ENCODE peak calls at places on chromosome 9, in six cellular contexts. One of them, this sample, is unnamed.
A peak's percentile ranks its signal among the peaks of the same experiment; 100 is the strongest.

GRCh38 chr9:13139641-13140171 is 139.8 kb downstream of the MPDZ start:
- DNase-seq in adrenal gland: no peak
- DNase-seq in astrocyte of the spinal cord: peak; percentile 91
- DNase-seq in choroid plexus epithelial cell: peak; percentile 95
- DNase-seq in left ventricle myocardium inferior: no peak
- DNase-seq in tibial artery: no peak
- DNase-seq in this sample: peak; percentile 79

GRCh38 chr9:2615532-2615931 is 6.1 kb upstream of the VLDLR start:
- DNase-seq in adrenal gland: no peak
- DNase-seq in astrocyte of the spinal cord: no peak
- DNase-seq in choroid plexus epithelial cell: no peak
- DNase-seq in left ventricle myocardium inferior: no peak
- DNase-seq in tibial artery: no peak
- DNase-seq in this sample: no peak

GRCh38 chr9:37002036-37002412 is 32.0 kb downstream of the PAX5 start:
- DNase-seq in adrenal gland: no peak
- DNase-seq in astrocyte of the spinal cord: no peak
- DNase-seq in choroid plexus epithelial cell: no peak
- DNase-seq in left ventricle myocardium inferior: no peak
- DNase-seq in tibial artery: no peak
- DNase-seq in this sample: no peak

GRCh38 chr9:133114451-133114885 is 6.6 kb downstream of the RALGDS start:
- DNase-seq in adrenal gland: peak; percentile 71
- DNase-seq in astrocyte of the spinal cord: no peak
- DNase-seq in choroid plexus epithelial cell: no peak
- DNase-seq in left ventricle myocardium inferior: peak; percentile 63
- DNase-seq in tibial artery: peak; percentile 73
- DNase-seq in this sample: no peak

GRCh38 chr9:133113163-133113927 is 7.7 kb downstream of the RALGDS start:
- DNase-seq in adrenal gland: peak; percentile 63
- DNase-seq in astrocyte of the spinal cord: peak; percentile 74
- DNase-seq in choroid plexus epithelial cell: peak; percentile 57
- DNase-seq in left ventricle myocardium inferior: peak; percentile 64
- DNase-seq in tibial artery: peak; percentile 76
- DNase-seq in this sample: peak; percentile 65

GRCh38 chr9:121640076-121640475 is 11.4 kb upstream of the DAB2IP start:
- DNase-seq in adrenal gland: peak; percentile 67
- DNase-seq in astrocyte of the spinal cord: no peak
- DNase-seq in choroid plexus epithelial cell: peak; percentile 27
- DNase-seq in left ventricle myocardium inferior: peak; percentile 65
- DNase-seq in tibial artery: no peak
- DNase-seq in this sample: peak; percentile 23

GRCh38 chr9:132733133-132733815 is 63.0 kb downstream of the GTF3C4 start:
- DNase-seq in adrenal gland: no peak
- DNase-seq in astrocyte of the spinal cord: no peak
- DNase-seq in choroid plexus epithelial cell: no peak
- DNase-seq in left ventricle myocardium inferior: no peak
- DNase-seq in tibial artery: no peak
- DNase-seq in this sample: no peak

GRCh38 chr9:24090566-24090965 is 264.5 kb upstream of the ELAVL2 start:
- DNase-seq in adrenal gland: no peak
- DNase-seq in astrocyte of the spinal cord: no peak
- DNase-seq in choroid plexus epithelial cell: no peak
- DNase-seq in left ventricle myocardium inferior: no peak
- DNase-seq in tibial artery: no peak
- DNase-seq in this sample: no peak

GRCh38 chr9:132168347-132168746 is 6.5 kb downstream of the NTNG2 start:
- DNase-seq in adrenal gland: no peak
- DNase-seq in astrocyte of the spinal cord: no peak
- DNase-seq in choroid plexus epithelial cell: peak; percentile 15
- DNase-seq in left ventricle myocardium inferior: no peak
- DNase-seq in tibial artery: no peak
- DNase-seq in this sample: peak; percentile 35

GRCh38 chr9:18185196-18185595 is 288.8 kb upstream of the ADAMTSL1 start:
- DNase-seq in adrenal gland: no peak
- DNase-seq in astrocyte of the spinal cord: no peak
- DNase-seq in choroid plexus epithelial cell: no peak
- DNase-seq in left ventricle myocardium inferior: no peak
- DNase-seq in tibial artery: no peak
- DNase-seq in this sample: no peak

GRCh38 chr9:69877852-69878507 is 57.4 kb downstream of the CFAP95 start:
- DNase-seq in adrenal gland: no peak
- DNase-seq in astrocyte of the spinal cord: peak; percentile 58
- DNase-seq in choroid plexus epithelial cell: peak; percentile 65
- DNase-seq in left ventricle myocardium inferior: no peak
- DNase-seq in tibial artery: no peak
- DNase-seq in this sample: peak; percentile 60

GRCh38 chr9:80507611-80508010 is 935.8 kb downstream of the TLE4 start:
- DNase-seq in adrenal gland: no peak
- DNase-seq in astrocyte of the spinal cord: no peak
- DNase-seq in choroid plexus epithelial cell: no peak
- DNase-seq in left ventricle myocardium inferior: no peak
- DNase-seq in tibial artery: no peak
- DNase-seq in this sample: no peak

GRCh38 chr9:37632479-37632878 is 18.3 kb upstream of the FRMPD1 start:
- DNase-seq in adrenal gland: no peak
- DNase-seq in astrocyte of the spinal cord: no peak
- DNase-seq in choroid plexus epithelial cell: no peak
- DNase-seq in left ventricle myocardium inferior: no peak
- DNase-seq in tibial artery: no peak
- DNase-seq in this sample: no peak

GRCh38 chr9:4126184-4126865 is 173.5 kb downstream of the GLIS3 start:
- DNase-seq in adrenal gland: no peak
- DNase-seq in astrocyte of the spinal cord: peak; percentile 86
- DNase-seq in choroid plexus epithelial cell: peak; percentile 84
- DNase-seq in left ventricle myocardium inferior: no peak
- DNase-seq in tibial artery: no peak
- DNase-seq in this sample: peak; percentile 73

DNA sequence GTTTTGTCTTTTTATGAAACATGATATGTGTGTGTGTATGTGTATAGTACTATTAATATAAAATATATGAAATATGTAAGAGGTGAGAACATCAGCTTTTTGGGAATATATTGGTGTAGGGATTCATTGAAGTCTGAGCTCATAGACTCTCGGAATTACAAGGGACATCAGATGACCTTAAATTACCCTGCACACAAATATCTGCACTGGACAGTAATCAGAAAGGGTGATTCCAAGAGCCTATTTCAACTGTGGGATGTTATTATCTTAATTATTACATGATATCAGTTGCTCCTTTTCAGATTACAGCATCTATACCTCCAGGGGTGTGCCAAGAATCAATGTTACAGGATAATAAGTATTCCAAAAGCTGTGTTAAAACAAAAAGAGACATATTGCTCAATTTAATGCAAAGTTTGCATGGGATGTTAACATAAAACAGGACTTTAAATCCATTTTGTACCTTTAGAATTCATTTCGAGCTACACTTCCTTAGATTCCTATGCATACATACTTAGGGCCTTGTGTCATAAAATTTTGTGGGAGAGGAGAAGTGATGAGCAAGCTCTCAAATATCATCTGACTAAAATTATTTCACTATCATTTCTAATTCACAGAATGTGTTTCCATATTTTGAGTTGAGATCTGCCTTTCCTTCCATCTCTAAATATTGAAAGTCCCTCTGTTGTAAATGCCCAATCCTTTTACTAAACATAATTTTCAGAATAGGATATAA is 365.2 kb downstream of the BRINP1 start:
- DNase-seq in adrenal gland: no peak
- DNase-seq in astrocyte of the spinal cord: no peak
- DNase-seq in choroid plexus epithelial cell: no peak
- DNase-seq in left ventricle myocardium inferior: no peak
- DNase-seq in tibial artery: no peak
- DNase-seq in this sample: peak; percentile 66
- TF ChIP-seq CTCF in adrenal gland: no peak
- TF ChIP-seq CTCF in astrocyte of the spinal cord: no peak
- TF ChIP-seq CTCF in choroid plexus epithelial cell: no peak
- TF ChIP-seq CTCF in left ventricle myocardium inferior: no peak
- TF ChIP-seq CTCF in tibial artery: no peak
- TF ChIP-seq CTCF in this sample: no peak

DNA sequence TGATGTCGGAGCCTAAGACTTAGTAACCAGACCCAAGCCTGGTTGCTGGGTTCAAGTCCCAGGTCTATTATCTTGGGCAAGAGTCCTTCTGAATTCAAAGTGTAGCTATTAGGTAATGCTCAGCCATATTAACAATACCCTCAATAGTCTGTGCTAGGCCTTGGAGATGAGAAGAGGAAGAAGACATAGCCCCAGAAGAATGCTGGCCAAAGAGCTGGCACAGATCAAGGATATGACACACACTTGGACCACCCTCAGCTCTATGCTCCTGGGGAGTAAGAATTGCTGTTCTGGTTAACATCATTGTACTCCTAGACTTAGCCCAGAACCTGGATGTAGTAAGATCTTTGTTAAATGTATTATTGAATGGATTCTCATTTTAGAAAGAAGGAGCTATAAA is 426.7 kb downstream of the CDK5RAP2 start:
- DNase-seq in adrenal gland: no peak
- DNase-seq in astrocyte of the spinal cord: no peak
- DNase-seq in choroid plexus epithelial cell: no peak
- DNase-seq in left ventricle myocardium inferior: no peak
- DNase-seq in tibial artery: no peak
- DNase-seq in this sample: peak; percentile 10
- TF ChIP-seq CTCF in adrenal gland: no peak
- TF ChIP-seq CTCF in astrocyte of the spinal cord: no peak
- TF ChIP-seq CTCF in choroid plexus epithelial cell: no peak
- TF ChIP-seq CTCF in left ventricle myocardium inferior: no peak
- TF ChIP-seq CTCF in tibial artery: no peak
- TF ChIP-seq CTCF in this sample: no peak

GRCh38 chr9:72728031-72728770 is 206.8 kb downstream of the TMC1 start:
- DNase-seq in adrenal gland: no peak
- DNase-seq in astrocyte of the spinal cord: no peak
- DNase-seq in choroid plexus epithelial cell: peak; percentile 8
- DNase-seq in left ventricle myocardium inferior: no peak
- DNase-seq in tibial artery: no peak
- DNase-seq in this sample: no peak
- TF ChIP-seq CTCF in adrenal gland: no peak
- TF ChIP-seq CTCF in astrocyte of the spinal cord: no peak
- TF ChIP-seq CTCF in choroid plexus epithelial cell: no peak
- TF ChIP-seq CTCF in left ventricle myocardium inferior: no peak
- TF ChIP-seq CTCF in tibial artery: no peak
- TF ChIP-seq CTCF in this sample: no peak

GRCh38 chr9:128636024-128636390 is 20.6 kb downstream of the DYNC2I2 start:
- DNase-seq in adrenal gland: peak; percentile 80
- DNase-seq in astrocyte of the spinal cord: no peak
- DNase-seq in choroid plexus epithelial cell: no peak
- DNase-seq in left ventricle myocardium inferior: peak; percentile 77
- DNase-seq in tibial artery: peak; percentile 78
- DNase-seq in this sample: no peak
- TF ChIP-seq CTCF in adrenal gland: peak; percentile 36
- TF ChIP-seq CTCF in astrocyte of the spinal cord: peak; percentile 35
- TF ChIP-seq CTCF in choroid plexus epithelial cell: peak; percentile 29
- TF ChIP-seq CTCF in left ventricle myocardium inferior: peak; percentile 52
- TF ChIP-seq CTCF in tibial artery: no peak
- TF ChIP-seq CTCF in this sample: no peak

GRCh38 chr9:8235489-8235888 is 435.9 kb upstream of the DMAC1 start:
- DNase-seq in adrenal gland: no peak
- DNase-seq in astrocyte of the spinal cord: no peak
- DNase-seq in choroid plexus epithelial cell: no peak
- DNase-seq in left ventricle myocardium inferior: no peak
- DNase-seq in tibial artery: no peak
- DNase-seq in this sample: no peak
- TF ChIP-seq CTCF in adrenal gland: no peak
- TF ChIP-seq CTCF in astrocyte of the spinal cord: no peak
- TF ChIP-seq CTCF in choroid plexus epithelial cell: no peak
- TF ChIP-seq CTCF in left ventricle myocardium inferior: no peak
- TF ChIP-seq CTCF in tibial artery: no peak
- TF ChIP-seq CTCF in this sample: no peak